ENCODE peak calls at places on chromosomes 13 and 19, in nine cellular contexts. R, B, J, M, Z, S, T, D and N are unnamed samples. For H3K36me3, the result is how much of the 10 kb centered on the place peaks cover.

GRCh38 chr19:39386557-39386956 is 4.3 kb downstream of the PAF1 start:
- DNase-seq in R (no peak), B (no peak), J (no peak), M (no peak), Z (no peak), S (no peak), T (no peak), D (no peak), N (no peak)

GRCh38 chr13:90238433-90238832 is 1109.1 kb upstream of the MIR17HG start:
- DNase-seq in R (no peak), B (no peak), J (no peak), M (no peak), Z (no peak), S (no peak), T (no peak), D (no peak), N (no peak)

GRCh38 chr19:1266818-1267440 is 2.2 kb upstream of the CIRBP start:
- DNase-seq in R (peak), B (peak), J (no peak), M (no peak), Z (peak), S (peak), T (peak), D (peak), N (peak)

GRCh38 chr13:94658926-94659649 is 53.3 kb downstream of the SOX21 start:
- DNase-seq in R (no peak), B (no peak), J (no peak), M (no peak), Z (no peak), S (no peak), T (no peak), D (no peak), N (no peak)

GRCh38 chr19:5024282-5024681 is 55.4 kb downstream of the KDM4B start:
- DNase-seq in R (no peak), B (no peak), J (no peak), M (no peak), Z (no peak), S (no peak), T (no peak), D (peak), N (no peak)

GRCh38 chr19:43525836-43526771 is 897 bp downstream of the ETHE1 start:
- DNase-seq in R (no peak), B (peak), J (no peak), M (peak), Z (peak), S (no peak), T (peak), D (peak), N (peak)

GRCh38 chr13:40130871-40131636 is 475.6 kb downstream of the COG6 start:
- DNase-seq in R (peak), B (peak), J (no peak), M (no peak), Z (peak), S (no peak), T (peak), D (no peak), N (no peak)

GRCh38 chr13:60028021-60028420 is 135.7 kb downstream of the DIAPH3 start:
- DNase-seq in R (no peak), B (no peak), J (no peak), M (no peak), Z (no peak), S (no peak), T (no peak), D (no peak), N (no peak)

GRCh38 chr13:27559714-27560113 is 60.6 kb downstream of the LNX2 start:
- DNase-seq in R (no peak), B (no peak), J (no peak), M (no peak), Z (no peak), S (no peak), T (no peak), D (no peak), N (no peak)

GRCh38 chr13:44758595-44759221 is 182.6 kb upstream of the TSC22D1 start:
- DNase-seq in R (no peak), B (no peak), J (no peak), M (peak), Z (no peak), S (no peak), T (peak), D (no peak), N (peak)

GRCh38 chr13:105894711-105895110 is 640.8 kb downstream of the EFNB2 start:
- DNase-seq in R (no peak), B (no peak), J (no peak), M (no peak), Z (no peak), S (no peak), T (no peak), D (no peak), N (no peak)

GRCh38 chr19:42292963-42293362 is 9.0 kb upstream of the PRR19 start:
- DNase-seq in R (no peak), B (peak), J (no peak), M (no peak), Z (no peak), S (no peak), T (no peak), D (no peak), N (no peak)

GRCh38 chr19:42293539-42293938 is 8.4 kb upstream of the PRR19 start:
- DNase-seq in R (no peak), B (peak), J (no peak), M (no peak), Z (no peak), S (no peak), T (no peak), D (no peak), N (no peak)

GRCh38 chr19:42294471-42295137 is 7.3 kb upstream of the PRR19 start:
- DNase-seq in R (no peak), B (peak), J (no peak), M (no peak), Z (no peak), S (no peak), T (no peak), D (no peak), N (no peak)

GRCh38 chr19:42295342-42295741 is 6.6 kb upstream of the PRR19 start:
- DNase-seq in R (no peak), B (peak), J (no peak), M (no peak), Z (no peak), S (no peak), T (no peak), D (no peak), N (no peak)

DNA sequence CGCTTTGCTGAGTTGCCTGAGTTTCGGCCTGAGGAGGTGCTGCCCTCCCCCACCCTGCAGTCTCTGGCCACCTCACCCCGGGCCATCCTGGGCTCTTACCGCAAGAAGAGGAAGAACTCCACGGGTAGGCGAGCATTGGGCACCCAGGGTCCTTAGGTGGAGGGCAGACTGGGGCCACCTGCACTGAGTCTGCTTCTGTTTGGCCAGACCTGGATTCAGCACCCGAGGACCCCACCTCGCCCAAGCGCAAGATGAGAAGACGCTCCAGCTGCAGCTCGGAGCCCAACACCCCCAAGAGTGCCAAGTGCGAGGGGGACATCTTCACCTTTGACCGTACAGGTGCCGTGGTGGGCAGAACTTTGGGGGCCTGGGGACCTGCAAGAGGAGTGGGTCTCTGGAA is 8.0 kb upstream of the PRR19 start:
- DNase-seq in R (no peak), B (peak), J (no peak), M (no peak), Z (no peak), S (no peak), T (no peak), D (no peak), N (no peak)
- TF ChIP-seq CTCF in R (no peak), B (no peak), J (no peak), M (no peak), Z (no peak), S (no peak), T (no peak), D (no peak), N (no peak)

GRCh38 chr13:48625396-48626076 is 28.2 kb upstream of the CYSLTR2 start:
- DNase-seq in R (no peak), B (no peak), J (no peak), M (no peak), Z (no peak), S (no peak), T (no peak), D (no peak), N (no peak)

GRCh38 chr13:48618937-48619336 is 34.8 kb upstream of the CYSLTR2 start:
- DNase-seq in R (no peak), B (no peak), J (no peak), M (no peak), Z (no peak), S (no peak), T (no peak), D (no peak), N (no peak)

GRCh38 chr13:48624858-48625257 is 28.9 kb upstream of the CYSLTR2 start:
- DNase-seq in R (peak), B (no peak), J (peak), M (no peak), Z (no peak), S (no peak), T (no peak), D (no peak), N (no peak)

GRCh38 chr13:48624016-48624415 is 29.7 kb upstream of the CYSLTR2 start:
- DNase-seq in R (no peak), B (no peak), J (no peak), M (no peak), Z (no peak), S (no peak), T (no peak), D (no peak), N (no peak)

GRCh38 chr13:48621056-48621455 is 32.7 kb upstream of the CYSLTR2 start:
- DNase-seq in R (no peak), B (no peak), J (no peak), M (no peak), Z (no peak), S (no peak), T (no peak), D (no peak), N (no peak)
- TF ChIP-seq POLR2A in R (no peak), B (no peak), J (no peak), M (no peak), Z (no peak), S (no peak), T (no peak), D (no peak), N (no peak)

GRCh38 chr19:35655600-35655999 is 7.5 kb downstream of the COX6B1 start:
- DNase-seq in R (no peak), B (no peak), J (no peak), M (no peak), Z (no peak), S (no peak), T (no peak), D (no peak), N (no peak)
- H3K36me3 ChIP-seq in R (under half), B (half or more), J (half or more), M (under half), Z (under half), S (under half), T (under half), D (half or more), N (under half)

DNA sequence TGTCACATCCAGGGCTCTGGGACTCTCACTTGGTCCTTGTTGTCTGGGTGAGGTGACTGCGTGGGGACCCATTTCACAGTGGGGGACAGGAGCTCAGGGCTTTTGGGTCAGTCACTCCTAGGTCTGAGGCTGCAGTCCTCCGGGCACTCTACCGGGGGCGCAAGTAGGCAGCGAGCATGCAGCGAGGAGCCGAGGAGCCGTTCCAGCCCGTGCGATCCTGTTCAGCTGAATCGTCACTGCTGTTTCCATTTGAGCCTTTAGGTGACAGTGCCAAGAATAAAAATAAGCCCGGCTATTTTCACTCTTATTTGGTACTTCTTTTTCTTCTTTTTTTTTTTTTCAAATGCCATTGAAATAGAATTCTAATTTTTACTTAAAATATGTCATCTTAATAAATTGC is 126.5 kb downstream of the ZNF536 start:
- DNase-seq in R (no peak), B (no peak), J (no peak), M (no peak), Z (peak), S (no peak), T (no peak), D (no peak), N (no peak)
- TF ChIP-seq CTCF in R (no peak), B (no peak), J (no peak), M (no peak), Z (no peak), S (no peak), T (no peak), D (no peak), N (no peak)

DNA sequence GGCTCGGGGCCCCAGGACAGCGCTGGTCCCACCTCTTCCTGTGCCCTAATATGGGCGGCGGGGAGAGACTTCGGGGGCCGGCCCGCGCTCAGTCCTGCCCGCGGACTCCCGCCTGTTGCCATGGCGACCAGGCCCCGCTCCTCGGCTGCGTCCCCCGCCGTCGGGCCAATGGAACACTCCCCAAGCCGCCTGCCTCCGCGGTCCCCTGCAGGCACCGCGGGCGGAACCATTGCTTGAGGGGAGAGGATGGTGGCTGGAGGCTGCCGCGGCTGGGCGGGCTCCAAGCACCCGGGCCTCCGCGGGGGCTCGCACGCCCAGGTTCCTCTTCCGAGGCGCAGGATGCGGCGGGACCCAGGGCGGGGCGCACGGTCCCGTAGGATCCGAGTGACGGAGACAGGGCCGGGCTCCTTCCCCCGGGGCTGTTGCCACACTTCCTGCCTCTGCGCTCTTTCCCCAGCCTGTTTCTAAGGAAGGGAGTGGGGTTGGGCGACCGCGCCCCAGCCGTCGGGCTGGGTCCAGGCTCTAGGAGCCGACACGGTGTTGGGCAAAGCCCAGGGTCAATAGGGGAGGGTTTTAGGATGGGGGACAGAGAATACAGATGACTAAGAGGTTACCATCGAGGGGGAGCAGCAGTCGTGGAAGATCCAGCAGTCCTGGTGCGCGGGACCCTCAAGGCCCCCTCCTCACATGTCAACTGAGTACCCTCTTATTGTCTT is 1.2 kb upstream of the JUNB start:
- DNase-seq in R (peak), B (peak), J (peak), M (peak), Z (peak), S (peak), T (peak), D (peak), N (peak)
- TF ChIP-seq POLR2A in R (peak), B (peak), J (peak), M (peak), Z (peak), S (peak), T (peak), D (peak), N (peak)

GRCh38 chr19:47701717-47702552 is 11.3 kb upstream of the EHD2 start:
- DNase-seq in R (no peak), B (no peak), J (no peak), M (no peak), Z (no peak), S (no peak), T (no peak), D (no peak), N (no peak)

GRCh38 chr19:47698631-47699359 is 14.4 kb upstream of the EHD2 start:
- DNase-seq in R (no peak), B (no peak), J (no peak), M (no peak), Z (no peak), S (no peak), T (no peak), D (no peak), N (no peak)

GRCh38 chr19:47700934-47701716 is 12.1 kb upstream of the EHD2 start:
- DNase-seq in R (no peak), B (no peak), J (no peak), M (no peak), Z (no peak), S (no peak), T (no peak), D (no peak), N (no peak)

GRCh38 chr19:47697863-47698609 is 15.2 kb upstream of the EHD2 start:
- DNase-seq in R (peak), B (peak), J (peak), M (peak), Z (peak), S (peak), T (peak), D (peak), N (peak)

DNA sequence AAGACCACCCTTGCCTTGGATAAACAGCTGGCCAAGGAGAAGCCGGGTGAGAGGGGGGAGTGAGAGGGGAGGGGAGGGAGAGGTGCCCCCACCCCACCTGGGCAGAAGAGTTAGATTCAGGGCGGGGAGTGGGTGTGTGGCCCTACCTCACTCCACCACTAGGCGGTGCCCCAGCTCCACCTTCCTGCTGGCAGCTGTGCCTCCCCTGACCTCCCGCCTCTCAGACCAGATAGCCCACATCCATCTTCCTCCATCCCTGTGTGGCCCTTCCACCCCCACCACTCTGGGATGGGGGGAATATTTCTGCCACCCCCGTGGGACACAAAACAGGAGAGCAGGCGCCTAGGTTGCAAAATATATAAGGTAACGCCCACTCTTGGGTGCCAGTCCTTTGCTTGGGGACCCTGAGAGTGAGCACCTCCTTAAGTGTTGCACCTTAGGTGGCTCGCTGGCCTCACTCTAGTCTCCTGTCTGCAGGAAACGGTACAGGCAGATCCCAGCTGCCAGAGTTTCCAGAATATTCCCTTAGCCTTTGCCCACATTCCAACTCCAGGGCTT is 13.8 kb upstream of the EHD2 start:
- DNase-seq in R (no peak), B (peak), J (no peak), M (peak), Z (peak), S (peak), T (peak), D (peak), N (peak)
- H3K36me3 ChIP-seq in R (under half), B (under half), J (half or more), M (under half), Z (under half), S (under half), T (under half), D (under half), N (under half)

GRCh38 chr19:10960314-10961072 is at the start of gene SMARCA4:
- DNase-seq in R (peak), B (peak), J (peak), M (peak), Z (peak), S (peak), T (peak), D (peak), N (peak)

GRCh38 chr19:10962863-10963262 is 2.0 kb downstream of the SMARCA4 start:
- DNase-seq in R (no peak), B (no peak), J (no peak), M (no peak), Z (no peak), S (no peak), T (no peak), D (no peak), N (no peak)

GRCh38 chr19:10963865-10964264 is 3.0 kb downstream of the SMARCA4 start:
- DNase-seq in R (no peak), B (no peak), J (no peak), M (no peak), Z (no peak), S (no peak), T (no peak), D (no peak), N (no peak)

GRCh38 chr19:10961073-10961762 is 388 bp downstream of the SMARCA4 start:
- DNase-seq in R (peak), B (peak), J (peak), M (no peak), Z (peak), S (no peak), T (peak), D (no peak), N (peak)

GRCh38 chr19:10961763-10962536 is 1.1 kb downstream of the SMARCA4 start:
- DNase-seq in R (no peak), B (no peak), J (no peak), M (peak), Z (no peak), S (no peak), T (no peak), D (no peak), N (no peak)
- TF ChIP-seq CTCF in R (no peak), B (no peak), J (no peak), M (no peak), Z (no peak), S (no peak), T (no peak), D (no peak), N (no peak)